ENCODE peak calls at places on chromosomes 5 and 9, in six cellular contexts. I is tibial nerve, W is body of pancreas, L is spleen, D is IMR-90, T is NB4. U is an unnamed sample.

GRCh38 chr5:31504520-31504919 is 27.4 kb downstream of the DROSHA start:
- DNase-seq in T (no peak), D (no peak), L (no peak), W (no peak), I (no peak), U (no peak)

GRCh38 chr5:143182901-143183820 is 220.3 kb downstream of the NR3C1 start:
- DNase-seq in L (no peak), T (peak; percentile 94), W (peak; percentile 18), D (peak; percentile 48), I (no peak), U (no peak)

GRCh38 chr5:156819967-156820581 is 30.0 kb upstream of the PPP1R2B start:
- DNase-seq in L (no peak), W (no peak), T (no peak), I (no peak), D (no peak), U (no peak)

GRCh38 chr9:70506159-70506558 is 91.7 kb upstream of the KLF9 start:
- DNase-seq in L (no peak), D (no peak), T (no peak), I (no peak), W (no peak), U (no peak)

GRCh38 chr9:91776409-91777365 is 173.3 kb downstream of the ROR2 start:
- DNase-seq in L (no peak), I (no peak), W (no peak), D (peak; percentile 61), T (peak; percentile 13), U (no peak)

GRCh38 chr5:177353093-177353492 is 1.6 kb upstream of the LMAN2 start:
- DNase-seq in I (no peak), T (no peak), L (peak; percentile 3), D (no peak), W (no peak), U (no peak)

GRCh38 chr9:126372716-126373115 is 46.1 kb downstream of the MVB12B start:
- DNase-seq in L (no peak), W (no peak), I (no peak), D (no peak), T (peak; percentile 60), U (no peak)

GRCh38 chr5:154086641-154087040 is 47.9 kb downstream of the MFAP3 start:
- DNase-seq in I (no peak), L (no peak), T (no peak), W (no peak), D (no peak), U (no peak)

GRCh38 chr9:124495105-124496074 is 11.8 kb downstream of the NR5A1 start:
- DNase-seq in T (no peak), W (no peak), D (no peak), L (no peak), I (no peak), U (no peak)

GRCh38 chr9:77597057-77597456 is 51.1 kb downstream of the GNA14 start:
- DNase-seq in L (no peak), T (no peak), W (peak; percentile 7), I (no peak), D (no peak), U (no peak)

GRCh38 chr9:136361757-136362449 is 1.6 kb downstream of the DNLZ start:
- DNase-seq in T (no peak), L (no peak), I (peak; percentile 30), W (no peak), D (peak; percentile 30), U (no peak)

GRCh38 chr9:115986508-115986907 is 167.1 kb upstream of the PAPPA start:
- DNase-seq in D (no peak), L (no peak), I (no peak), T (peak; percentile 2), W (no peak), U (no peak)

GRCh38 chr5:110884005-110884404 is 145.2 kb downstream of the SLC25A46 start:
- DNase-seq in L (no peak), W (no peak), D (peak; percentile 48), T (no peak), I (no peak), U (no peak)

GRCh38 chr9:95764920-95765319 is 110.6 kb upstream of the ERCC6L2 start:
- DNase-seq in L (no peak), W (no peak), D (no peak), I (no peak), T (no peak), U (no peak)

GRCh38 chr5:69467442-69468225 is 25.0 kb upstream of the OCLN start:
- DNase-seq in D (peak; percentile 10), W (no peak), I (no peak), L (no peak), T (no peak), U (no peak)

GRCh38 chr9:96655198-96655851 is at the start of gene PRXL2C:
- DNase-seq in I (peak; percentile 88), L (peak; percentile 94), W (peak; percentile 86), T (peak; percentile 67), D (peak; percentile 52), U (peak; percentile 90)

GRCh38 chr5:142078251-142078650 is 30.3 kb upstream of the NDFIP1 start:
- DNase-seq in D (no peak), T (no peak), I (no peak), L (no peak), W (no peak), U (no peak)

GRCh38 chr5:145408048-145408341 is 427.1 kb downstream of the PRELID2 start:
- DNase-seq in W (no peak), D (no peak), T (no peak), I (no peak), L (no peak), U (no peak)

GRCh38 chr5:72477176-72477575 is 30.0 kb downstream of the ZNF366 start:
- DNase-seq in I (no peak), W (no peak), D (no peak), L (no peak), T (no peak), U (no peak)
- TF ChIP-seq POLR2A in I (no peak), W (no peak), D (no peak), L (no peak), T (no peak), U (no peak)

GRCh38 chr9:73132034-73132776 is 19.5 kb upstream of the ANXA1 start:
- DNase-seq in L (peak; percentile 89), W (peak; percentile 77), T (peak; percentile 81), I (peak; percentile 63), D (peak; percentile 85), U (peak; percentile 41)
- TF ChIP-seq POLR2A in L (peak; percentile 68), W (peak; percentile 45), T (peak; percentile 25), I (peak; percentile 54), D (peak; percentile 78), U (peak; percentile 17)

GRCh38 chr9:4796530-4796929 is 3.8 kb downstream of the RCL1 start:
- DNase-seq in I (no peak), D (no peak), T (no peak), L (no peak), W (no peak), U (no peak)

GRCh38 chr9:4788703-4789102 is 4.0 kb upstream of the RCL1 start:
- DNase-seq in W (no peak), I (no peak), L (no peak), T (no peak), D (no peak), U (no peak)

GRCh38 chr9:4792054-4792571 is 631 bp upstream of the RCL1 start:
- DNase-seq in D (no peak), I (no peak), W (no peak), L (no peak), T (no peak), U (no peak)

GRCh38 chr9:4793412-4794005 is 765 bp downstream of the RCL1 start:
- DNase-seq in I (no peak), D (peak; percentile 31), L (no peak), T (no peak), W (no peak), U (no peak)

GRCh38 chr9:4792572-4793411 is at the start of gene RCL1:
- DNase-seq in I (peak; percentile 89), W (peak; percentile 95), T (peak; percentile 100), D (peak; percentile 92), L (peak; percentile 99), U (peak; percentile 92)
- TF ChIP-seq POLR2A in I (peak; percentile 70), W (peak; percentile 89), T (peak; percentile 91), D (peak; percentile 81), L (peak; percentile 69), U (peak; percentile 37)

DNA sequence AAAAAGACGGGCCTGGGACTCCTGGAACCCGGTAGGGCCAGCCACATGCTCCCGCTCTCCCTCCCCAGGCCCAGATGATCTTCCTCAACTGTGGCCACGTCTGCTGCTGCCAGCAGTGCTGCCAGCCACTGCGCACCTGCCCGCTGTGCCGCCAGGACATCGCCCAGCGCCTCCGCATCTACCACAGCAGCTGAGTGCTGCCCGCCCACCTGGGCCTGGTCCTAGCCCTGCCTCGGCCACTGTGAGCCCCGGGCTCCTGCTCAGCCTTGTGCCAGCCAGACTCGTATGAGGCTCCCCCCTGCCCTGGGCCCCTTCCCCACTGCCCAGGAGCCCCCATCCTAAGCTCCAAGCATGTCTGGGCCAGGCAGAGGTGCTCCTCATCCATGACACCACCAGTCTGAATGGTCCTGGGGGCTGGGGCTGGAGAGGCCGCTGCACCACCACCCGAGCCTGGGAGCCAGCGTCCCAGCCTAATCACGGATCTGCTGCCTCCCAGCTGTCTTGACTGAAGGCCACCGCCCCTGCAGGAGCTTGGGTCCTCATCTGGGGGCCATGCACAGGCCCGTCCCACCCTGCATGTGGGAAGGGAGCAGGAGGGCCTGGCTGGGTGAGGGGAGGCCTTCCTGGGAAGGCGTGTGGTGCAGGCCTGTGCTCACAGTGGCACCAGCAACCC is 51.5 kb downstream of the LRSAM1 start:
- DNase-seq in D (no peak), W (no peak), L (no peak), T (no peak), I (no peak), U (no peak)
- TF ChIP-seq POLR2A in D (no peak), W (no peak), L (no peak), T (no peak), I (no peak), U (no peak)

GRCh38 chr5:128084228-128085167 is 932 bp downstream of the SLC12A2 start:
- DNase-seq in D (peak; percentile 37), W (peak; percentile 34), L (peak; percentile 93), I (no peak), T (peak; percentile 49), U (no peak)

GRCh38 chr5:128081111-128081865 is 2.3 kb upstream of the SLC12A2 start:
- DNase-seq in I (no peak), W (no peak), T (no peak), D (no peak), L (no peak), U (no peak)

GRCh38 chr5:128083811-128084227 is 253 bp downstream of the SLC12A2 start:
- DNase-seq in I (no peak), W (no peak), L (peak; percentile 95), D (peak; percentile 52), T (no peak), U (no peak)

GRCh38 chr5:128082551-128083032 is 974 bp upstream of the SLC12A2 start:
- DNase-seq in W (no peak), L (no peak), D (no peak), T (no peak), I (peak; percentile 12), U (no peak)

DNA sequence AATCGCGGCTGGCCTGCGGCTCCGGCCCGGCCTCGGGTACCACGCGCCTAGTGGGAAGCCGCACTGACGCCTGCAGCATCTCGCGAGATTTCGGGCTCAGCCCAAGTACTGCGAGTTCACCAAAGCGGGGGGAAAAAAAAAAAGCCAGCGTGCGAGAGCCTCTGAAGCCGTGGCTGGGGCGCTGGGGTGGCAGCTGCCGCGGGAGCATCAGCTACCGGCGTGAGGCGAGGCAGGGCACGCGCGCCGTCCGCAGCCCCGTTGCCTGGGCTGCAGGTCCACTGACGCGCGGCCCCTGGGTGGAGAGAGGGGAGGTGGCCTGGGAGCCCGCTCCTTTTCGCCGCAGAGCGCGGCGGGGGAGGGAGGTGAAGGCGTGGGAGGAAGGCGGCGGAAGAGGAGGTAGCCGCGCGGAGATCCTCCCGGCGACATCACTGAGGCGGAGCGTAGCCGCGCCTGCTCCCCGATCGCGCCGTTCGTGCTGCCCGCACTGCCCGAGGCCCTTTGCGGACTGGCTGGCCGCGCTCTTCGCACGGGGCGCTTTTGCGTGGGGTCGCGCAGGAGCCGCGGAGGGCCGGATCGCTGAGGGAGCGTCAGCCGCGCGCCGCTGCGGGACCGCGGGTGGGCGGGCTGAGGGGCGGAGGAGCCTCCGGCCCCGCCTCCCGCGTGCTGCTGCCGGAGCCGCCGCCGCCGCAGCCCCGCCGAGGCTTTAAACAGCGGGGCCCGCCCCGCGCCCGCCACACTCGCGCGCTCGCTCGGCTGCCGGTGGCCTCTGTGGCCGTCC is at the start of gene SLC12A2:
- DNase-seq in L (peak; percentile 98), W (peak; percentile 95), T (peak; percentile 91), I (peak; percentile 85), D (peak; percentile 96), U (peak; percentile 80)
- TF ChIP-seq POLR2A in L (peak; percentile 69), W (peak; percentile 80), T (no peak), I (peak; percentile 65), D (peak; percentile 89), U (peak; percentile 76)

U was measured in H54.